ENCODE peak calls at places on chromosomes 4 and X, in ten cellular contexts. H, M, U, Z, N, A, R, Q, K and L are unnamed samples.

GRCh38 chr4:6535706-6536105 is 39.3 kb upstream of the MAN2B2 start:
- DNase-seq in N (no peak), Q (no peak), R (no peak), A (no peak), U (no peak), K (no peak), M (no peak), H (no peak), Z (no peak), L (no peak)

GRCh38 chr4:7812191-7812860 is 127.3 kb downstream of the AFAP1 start:
- DNase-seq in M (no peak), Q (no peak), A (no peak), K (no peak), H (no peak), N (no peak), R (no peak), U (peak), Z (no peak), L (no peak)

GRCh38 chrX:97936296-97936695 is 1052.6 kb downstream of the RPA4 start:
- DNase-seq in K (no peak), R (no peak), H (no peak), Q (no peak), N (no peak), A (no peak), U (no peak), Z (no peak), M (no peak), L (no peak)

GRCh38 chr4:164204434-164204833 is 549.5 kb upstream of the SMIM31 start:
- DNase-seq in Z (no peak), R (no peak), K (no peak), N (peak), Q (peak), M (no peak), A (peak), H (no peak), U (peak), L (no peak)

GRCh38 chrX:41490446-41490845 is 43.3 kb downstream of the NYX start:
- DNase-seq in R (no peak), Z (no peak), H (no peak), Q (no peak), A (no peak), U (no peak), M (no peak), K (no peak), N (no peak), L (no peak)

GRCh38 chr4:13193662-13194061 is 290.5 kb downstream of the RAB28 start:
- DNase-seq in R (no peak), M (no peak), K (no peak), Z (no peak), Q (no peak), N (no peak), A (no peak), H (no peak), U (no peak), L (no peak)

GRCh38 chrX:74449322-74449936 is 28.1 kb downstream of the SLC16A2 start:
- DNase-seq in K (no peak), H (no peak), R (no peak), A (no peak), U (no peak), M (no peak), Q (no peak), Z (no peak), N (no peak), L (peak)

GRCh38 chrX:39758791-39759525 is 338.8 kb downstream of the BCOR start:
- DNase-seq in N (no peak), H (no peak), U (no peak), Q (no peak), A (no peak), Z (no peak), M (peak), K (no peak), R (no peak), L (no peak)

GRCh38 chrX:111854778-111855490 is 21.0 kb upstream of the TRPC5OS start:
- DNase-seq in H (no peak), A (no peak), R (no peak), Z (no peak), N (peak), K (no peak), U (no peak), M (no peak), Q (no peak), L (no peak)

GRCh38 chrX:49178537-49178936 is 6.8 kb downstream of the PLP2 start:
- DNase-seq in N (no peak), M (no peak), Q (no peak), R (no peak), U (no peak), Z (no peak), K (no peak), A (no peak), H (no peak), L (no peak)

GRCh38 chr4:149345424-149345823 is 470.2 kb downstream of the IQCM start:
- DNase-seq in H (no peak), M (no peak), R (no peak), N (no peak), Q (no peak), A (no peak), U (no peak), K (no peak), Z (no peak), L (no peak)

GRCh38 chr4:138308421-138308820 is 66.3 kb upstream of the SLC7A11 start:
- DNase-seq in Z (no peak), U (peak), R (no peak), N (peak), H (no peak), K (no peak), M (no peak), A (peak), Q (no peak), L (peak)

GRCh38 chr4:91471280-91471679 is 832.5 kb upstream of the GRID2 start:
- DNase-seq in H (no peak), U (no peak), Q (no peak), M (peak), K (no peak), N (no peak), Z (no peak), A (no peak), R (no peak), L (no peak)

GRCh38 chrX:94831364-94831763 is 1157.4 kb downstream of the FAM133A start:
- DNase-seq in Q (peak), Z (no peak), R (no peak), A (no peak), K (peak), N (peak), U (peak), M (no peak), H (no peak), L (peak)

GRCh38 chr4:123804171-123804721 is 407.7 kb downstream of the SPRY1 start:
- DNase-seq in Z (no peak), Q (no peak), A (no peak), M (no peak), U (no peak), K (no peak), N (no peak), H (no peak), R (no peak), L (no peak)

GRCh38 chr4:42359686-42360085 is 37.6 kb upstream of the SHISA3 start:
- DNase-seq in A (no peak), R (no peak), U (peak), K (no peak), N (no peak), Z (no peak), H (no peak), M (no peak), Q (no peak), L (peak)

GRCh38 chr4:75251547-75251946 is 262.7 kb downstream of the RCHY1 start:
- DNase-seq in Q (no peak), K (peak), M (no peak), N (no peak), A (no peak), H (no peak), R (no peak), Z (no peak), U (no peak), L (no peak)

GRCh38 chrX:149504226-149504914 is 736 bp downstream of the IDS start:
- DNase-seq in Q (no peak), R (no peak), H (no peak), A (no peak), M (no peak), U (no peak), K (peak), Z (peak), N (peak), L (peak)
- TF ChIP-seq CTCF in Q (peak), R (no peak), H (peak), A (peak), M (no peak), U (no peak), K (peak), Z (no peak), N (peak), L (peak)

GRCh38 chr4:16196482-16197393 is 29.5 kb downstream of the TAPT1 start:
- DNase-seq in N (peak), R (no peak), U (peak), H (peak), Z (no peak), M (no peak), K (no peak), A (peak), Q (peak), L (peak)
- H3K4me3 ChIP-seq in N (no peak), R (no peak), U (peak), H (no peak), Z (no peak), M (no peak), K (no peak), A (peak), Q (no peak), L (peak)

DNA sequence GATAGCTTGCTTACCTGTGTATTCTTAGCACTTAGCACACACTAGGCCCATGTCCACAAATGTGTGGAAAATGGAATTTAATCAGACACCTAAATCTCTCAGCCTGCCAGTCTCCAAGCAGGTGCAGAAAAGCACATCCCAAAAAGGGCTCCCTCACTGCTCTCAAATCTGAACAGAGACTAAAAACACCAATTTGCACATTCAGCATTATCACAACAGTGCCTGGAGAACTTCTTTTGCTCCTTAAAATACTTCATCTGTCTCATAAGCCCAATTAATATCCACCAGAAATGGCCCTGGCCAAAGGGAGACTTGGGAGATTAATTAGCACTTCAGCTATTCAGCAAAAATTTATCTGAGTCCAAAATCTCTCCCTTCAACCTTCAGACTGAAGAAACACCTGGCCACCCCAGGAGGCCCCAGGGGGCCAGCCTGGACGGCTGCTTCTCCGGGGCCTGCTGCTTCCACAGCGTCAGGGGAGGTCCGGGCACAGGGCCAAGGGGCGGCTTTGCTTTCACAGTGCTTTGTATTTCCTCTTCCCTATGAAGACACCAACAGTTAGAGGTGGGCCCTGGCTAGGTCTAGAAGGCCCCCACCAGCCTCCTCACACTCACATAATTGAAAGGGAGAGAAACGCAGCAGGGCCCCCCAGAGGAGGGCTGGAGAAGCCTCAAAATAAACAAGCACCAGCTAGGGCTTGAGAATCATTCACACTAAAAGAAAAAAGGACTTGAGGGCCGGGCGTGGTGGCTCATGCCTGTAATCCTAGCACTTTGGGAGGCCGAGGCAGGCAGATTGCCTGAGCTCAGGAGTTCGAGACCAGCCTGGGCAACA is 18.0 kb downstream of the SCD5 start:
- DNase-seq in H (no peak), Q (peak), N (peak), R (no peak), K (no peak), U (peak), Z (peak), A (peak), M (peak), L (peak)
- TF ChIP-seq CTCF in H (no peak), Q (no peak), N (peak), R (no peak), K (no peak), U (no peak), Z (no peak), A (peak), M (no peak), L (no peak)

DNA sequence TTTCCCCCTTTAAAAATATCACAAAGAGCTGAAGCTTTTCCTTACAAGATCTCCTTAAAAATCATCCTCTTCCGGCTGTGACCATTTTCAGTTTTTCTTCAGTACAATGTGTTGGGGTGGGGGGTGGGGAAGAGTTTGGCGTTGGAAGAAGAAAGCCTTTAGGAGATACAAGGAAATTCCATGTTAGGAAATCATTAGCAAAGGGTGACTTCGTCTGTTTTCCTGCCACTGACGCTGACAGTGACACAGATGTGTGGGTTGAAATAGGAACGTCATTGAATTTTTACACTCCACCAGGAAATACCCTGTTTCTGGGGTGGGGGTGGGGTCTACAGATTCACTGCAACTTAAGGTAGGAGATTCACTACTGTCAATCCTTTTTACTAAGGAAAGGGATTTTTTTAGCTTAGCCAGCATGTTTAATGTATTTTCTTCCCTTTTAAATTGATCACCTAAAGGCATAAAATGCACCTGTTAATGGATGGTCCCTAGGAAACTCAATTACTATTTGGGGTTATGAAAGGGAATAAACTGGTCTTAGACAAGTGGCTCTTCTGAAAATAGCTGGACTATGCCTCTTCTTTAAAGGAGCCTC is 3.9 kb downstream of the MAMLD1 start:
- DNase-seq in R (no peak), K (no peak), H (no peak), U (peak), Q (no peak), Z (no peak), N (peak), A (peak), M (no peak), L (peak)
- H3K4me3 ChIP-seq in R (no peak), K (no peak), H (peak), U (peak), Q (no peak), Z (no peak), N (peak), A (peak), M (no peak), L (peak)

DNA sequence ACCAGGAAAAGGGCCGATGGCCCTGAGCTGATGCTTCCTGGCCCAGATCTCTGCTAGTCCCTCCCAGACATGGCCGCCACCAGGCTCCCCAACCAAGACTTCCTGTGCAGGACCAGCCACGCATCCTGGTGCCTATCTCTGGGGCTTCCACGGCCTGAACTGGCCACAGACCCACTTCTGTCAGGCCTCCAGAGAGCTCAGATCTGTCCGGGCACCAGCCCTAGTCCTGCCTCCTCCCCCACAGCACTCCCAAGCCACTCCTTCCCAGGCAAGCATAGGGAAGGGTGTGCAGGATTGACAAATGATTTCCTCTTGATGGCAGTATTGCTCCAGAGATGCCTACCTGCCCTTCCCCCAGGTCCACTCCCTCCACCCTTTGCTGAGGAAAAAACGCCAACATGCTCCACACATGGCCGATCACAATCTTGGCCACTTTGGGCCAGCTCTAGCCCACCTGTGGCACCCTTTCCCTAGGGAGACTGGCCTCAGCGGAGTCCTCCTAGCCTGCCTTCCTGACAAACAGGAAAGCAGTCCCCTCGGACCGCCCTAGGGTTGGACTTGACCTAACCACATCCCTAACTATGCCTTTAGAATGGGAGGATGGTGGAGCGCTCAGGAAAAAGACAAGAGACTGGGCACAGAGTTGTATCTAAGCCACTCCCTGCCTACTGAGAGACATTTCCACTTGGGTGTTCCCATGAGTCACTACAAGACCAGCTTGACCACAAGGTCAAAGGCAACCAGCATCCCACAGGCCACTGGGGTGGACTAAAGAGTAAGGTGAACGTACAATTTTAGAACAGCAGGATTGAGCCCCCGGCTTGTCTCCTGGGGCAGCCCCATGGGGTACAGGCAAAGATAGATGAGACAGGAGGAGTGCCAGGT is 277.5 kb upstream of the AGTR2 start:
- DNase-seq in M (no peak), H (peak), R (no peak), Z (peak), K (peak), Q (peak), A (peak), N (no peak), U (peak), L (peak)
- TF ChIP-seq CTCF in M (no peak), H (peak), R (no peak), Z (peak), K (peak), Q (no peak), A (peak), N (no peak), U (no peak), L (peak)

GRCh38 chrX:274904-275475 is 6.2 kb upstream of the PLCXD1 start:
- DNase-seq in A (no peak), Q (no peak), H (no peak), R (peak), M (no peak), Z (peak), K (no peak), N (peak), U (no peak), L (no peak)
- H3K4me3 ChIP-seq in A (no peak), Q (no peak), H (no peak), R (no peak), M (no peak), Z (no peak), K (no peak), N (no peak), U (no peak), L (no peak)

DNA sequence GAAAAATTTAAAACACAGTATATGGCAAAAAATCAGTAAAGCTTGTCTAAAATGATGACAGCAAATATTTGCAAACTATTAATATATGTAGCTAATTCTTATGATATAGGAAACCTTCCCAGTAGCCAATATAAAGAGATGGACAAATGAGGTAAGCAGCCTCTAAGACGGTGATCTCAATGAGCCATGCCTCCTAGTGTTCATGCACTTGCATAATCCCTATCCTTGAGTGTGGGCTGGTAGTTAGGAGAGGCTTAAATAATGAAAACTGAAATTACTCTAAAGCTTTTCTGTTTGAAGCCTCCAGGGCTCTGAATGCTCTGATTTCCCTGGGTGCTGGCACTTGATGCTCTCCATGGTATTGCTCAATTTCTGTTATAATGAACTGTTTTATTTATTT is 24.6 kb upstream of the ARMCX4 start:
- DNase-seq in N (no peak), U (peak), H (no peak), K (no peak), Z (no peak), R (no peak), M (no peak), Q (no peak), A (no peak), L (no peak)
- TF ChIP-seq CTCF in N (no peak), U (no peak), H (no peak), K (no peak), Z (no peak), R (no peak), M (no peak), Q (no peak), A (peak), L (no peak)

GRCh38 chr4:726235-726787 is 20.7 kb downstream of the PCGF3 start:
- DNase-seq in M (no peak), H (peak), K (no peak), Q (no peak), N (no peak), A (no peak), Z (no peak), R (no peak), U (peak), L (peak)

GRCh38 chr4:724131-724530 is 18.5 kb downstream of the PCGF3 start:
- DNase-seq in M (no peak), U (no peak), A (no peak), Z (no peak), Q (no peak), H (no peak), R (no peak), K (no peak), N (no peak), L (no peak)

GRCh38 chr4:725368-726234 is 20.0 kb downstream of the PCGF3 start:
- DNase-seq in Z (no peak), U (no peak), R (no peak), H (no peak), N (no peak), Q (no peak), M (no peak), K (no peak), A (no peak), L (no peak)

GRCh38 chr4:727576-727975 is 21.9 kb downstream of the PCGF3 start:
- DNase-seq in U (peak), Q (no peak), M (no peak), K (no peak), H (no peak), N (no peak), Z (no peak), R (no peak), A (no peak), L (peak)

GRCh38 chr4:726816-727215 is 21.2 kb downstream of the PCGF3 start:
- DNase-seq in U (no peak), H (no peak), A (no peak), M (no peak), N (no peak), Q (no peak), Z (no peak), R (no peak), K (no peak), L (no peak)
- H3K4me3 ChIP-seq in U (no peak), H (no peak), A (no peak), M (no peak), N (no peak), Q (no peak), Z (no peak), R (no peak), K (no peak), L (no peak)

GRCh38 chr4:139740531-139741041 is 75.0 kb downstream of the MGST2 start:
- DNase-seq in Z (peak), M (peak), K (no peak), H (peak), R (peak), A (peak), N (peak), U (peak), Q (no peak), L (peak)
- TF ChIP-seq CTCF in Z (no peak), M (no peak), K (no peak), H (peak), R (no peak), A (peak), N (peak), U (peak), Q (peak), L (peak)